ENCODE peak calls at places on chromosome 16, in five cellular contexts. S, E, R, A and L are unnamed samples.

GRCh38 chr16:6682142-6682811 is 650.4 kb upstream of the RBFOX1 start:
- DNase-seq in A (peak; percentile 6), E (peak; percentile 20), S (peak; percentile 40), R (peak; percentile 74), L (no peak)

GRCh38 chr16:71461686-71462648 is at the start of gene ZNF23:
- DNase-seq in A (no peak), R (peak; percentile 88), S (peak; percentile 78), E (peak; percentile 42), L (no peak)

GRCh38 chr16:88458039-88458772 is 5.1 kb downstream of the ZFPM1 start:
- DNase-seq in S (no peak), A (no peak), R (no peak), E (no peak), L (no peak)

GRCh38 chr16:88454315-88455057 is 1.4 kb downstream of the ZFPM1 start:
- DNase-seq in E (no peak), S (peak; percentile 69), A (no peak), R (peak; percentile 61), L (no peak)

GRCh38 chr16:47726031-47726675 is 265.0 kb downstream of the PHKB start:
- DNase-seq in S (no peak), E (no peak), R (no peak), A (no peak), L (no peak)

GRCh38 chr16:52191533-52192134 is 355.3 kb downstream of the TOX3 start:
- DNase-seq in A (peak; percentile 37), S (peak; percentile 67), E (peak; percentile 52), R (peak; percentile 76), L (peak; percentile 42)

GRCh38 chr16:10086620-10087019 is 95.6 kb downstream of the GRIN2A start:
- DNase-seq in A (no peak), E (no peak), R (no peak), S (no peak), L (no peak)

GRCh38 chr16:12120331-12120981 is 143.9 kb downstream of the SNX29 start:
- DNase-seq in S (no peak), R (no peak), A (no peak), E (peak; percentile 97), L (no peak)

GRCh38 chr16:85398688-85399582 is 214.2 kb upstream of the GSE1 start:
- DNase-seq in A (no peak), S (peak; percentile 4), R (no peak), E (no peak), L (no peak)

GRCh38 chr16:69535123-69536050 is 30.4 kb upstream of the NFAT5 start:
- DNase-seq in R (no peak), E (no peak), A (no peak), S (no peak), L (no peak)

GRCh38 chr16:15502041-15502725 is 67.8 kb downstream of the BMERB1 start:
- DNase-seq in R (no peak), E (no peak), A (no peak), S (no peak), L (peak; percentile 23)

GRCh38 chr16:84884311-84885023 is 64.7 kb downstream of the CRISPLD2 start:
- DNase-seq in S (no peak), R (peak; percentile 64), A (no peak), E (no peak), L (no peak)

GRCh38 chr16:47774661-47775060 is 313.5 kb downstream of the PHKB start:
- DNase-seq in R (no peak), A (peak; percentile 39), E (no peak), S (no peak), L (peak; percentile 33)

GRCh38 chr16:2853531-2854073 is 4.4 kb downstream of the PRSS22 start:
- DNase-seq in R (no peak), A (no peak), S (no peak), E (no peak), L (no peak)

GRCh38 chr16:31477220-31478216 is 5.4 kb upstream of the SLC5A2 start:
- DNase-seq in S (peak; percentile 32), R (no peak), E (no peak), A (peak; percentile 46), L (no peak)

GRCh38 chr16:81483970-81484595 is 39.5 kb downstream of the CMIP start:
- DNase-seq in S (no peak), E (no peak), R (no peak), A (no peak), L (no peak)

GRCh38 chr16:2663553-2664521 is 18.5 kb upstream of the KCTD5 start:
- DNase-seq in A (no peak), E (no peak), R (no peak), S (peak; percentile 83), L (no peak)

GRCh38 chr16:66344533-66345145 is 21.9 kb upstream of the CDH5 start:
- DNase-seq in A (no peak), R (no peak), E (no peak), S (peak; percentile 62), L (no peak)

GRCh38 chr16:56999409-57000270 is 10.3 kb downstream of the NLRC5 start:
- DNase-seq in R (no peak), E (no peak), S (peak; percentile 69), A (no peak), L (no peak)

GRCh38 chr16:4298761-4299522 is 16.9 kb upstream of the GLIS2 start:
- DNase-seq in E (no peak), S (no peak), A (no peak), R (peak; percentile 65), L (peak; percentile 69)

GRCh38 chr16:19700319-19700781 is 17.7 kb downstream of the KNOP1 start:
- DNase-seq in A (peak; percentile 34), E (no peak), S (no peak), R (no peak), L (no peak)

GRCh38 chr16:76800196-76800595 is 390.8 kb upstream of the MON1B start:
- DNase-seq in R (no peak), E (no peak), S (no peak), A (no peak), L (no peak)

GRCh38 chr16:30842971-30843370 is 50.9 kb downstream of the BCL7C start:
- DNase-seq in R (no peak), E (no peak), A (no peak), S (no peak), L (no peak)

GRCh38 chr16:11079657-11080187 is 135.4 kb downstream of the CLEC16A start:
- DNase-seq in S (peak; percentile 74), E (no peak), A (no peak), R (no peak), L (no peak)

GRCh38 chr16:4410335-4411075 is 5.9 kb downstream of the CORO7 start:
- DNase-seq in A (peak; percentile 90), S (no peak), E (no peak), R (no peak), L (no peak)

GRCh38 chr16:28210979-28211505 is 723 bp downstream of the XPO6 start:
- DNase-seq in R (peak; percentile 63), A (no peak), E (peak; percentile 20), S (peak; percentile 80), L (no peak)

GRCh38 chr16:87954361-87954760 is 3.1 kb downstream of the BANP start:
- DNase-seq in A (no peak), S (no peak), R (no peak), E (no peak), L (no peak)

GRCh38 chr16:87052506-87052905 is 264.7 kb downstream of the C16orf95 start:
- DNase-seq in A (peak; percentile 11), E (no peak), S (no peak), R (no peak), L (no peak)

GRCh38 chr16:76661691-76662090 is 384.5 kb downstream of the CNTNAP4 start:
- DNase-seq in R (no peak), E (no peak), S (no peak), A (no peak), L (no peak)

GRCh38 chr16:11414815-11415775 is 69.8 kb downstream of the RMI2 start:
- DNase-seq in S (no peak), A (no peak), R (no peak), E (no peak), L (no peak)

GRCh38 chr16:69328854-69329316 is 1.5 kb downstream of the PDF start:
- DNase-seq in E (no peak), A (no peak), S (no peak), R (no peak), L (no peak)

GRCh38 chr16:68246121-68246520 is 948 bp downstream of the PLA2G15 start:
- DNase-seq in E (no peak), S (no peak), A (no peak), R (no peak), L (no peak)

GRCh38 chr16:53282975-53283946 is 151.0 kb upstream of the RBL2 start:
- DNase-seq in E (no peak), R (no peak), S (no peak), A (peak; percentile 58), L (no peak)

GRCh38 chr16:84514874-84515835 is 10.7 kb upstream of the MEAK7 start:
- DNase-seq in E (no peak), S (peak; percentile 87), R (no peak), A (no peak), L (no peak)

GRCh38 chr16:72858611-72859493 is 189.1 kb downstream of the ZFHX3 start:
- DNase-seq in A (no peak), R (no peak), E (no peak), S (no peak), L (no peak)